ENCODE peak calls at places on chromosome 1, in four cellular contexts. Y is astrocyte; N is stimulated activated CD4-positive, alpha-beta T cell treated with anti-CD3 and anti-CD28 coated beads, Interleukin-4, amount 100 ng/mL, for 1 hour; B is adrenal gland. P is an unnamed sample.

GRCh38 chr1:53359225-53359933 is 31.5 kb upstream of the LRP8 start:
- DNase-seq in Y (no peak), N (no peak), B (peak), P (no peak)

GRCh38 chr1:181101581-181102226 is 13.2 kb downstream of the IER5 start:
- DNase-seq in Y (peak), N (no peak), B (no peak), P (peak)

GRCh38 chr1:65769621-65770020 is 23.1 kb upstream of the PDE4B start:
- DNase-seq in Y (peak), N (no peak), B (no peak), P (peak)

GRCh38 chr1:241947355-241947754 is 10.2 kb upstream of the BECN2 start:
- DNase-seq in Y (peak), N (no peak), B (peak), P (no peak)

GRCh38 chr1:246110343-246111219 is 396.5 kb downstream of the SMYD3 start:
- DNase-seq in Y (peak), N (no peak), B (no peak), P (peak)

GRCh38 chr1:67599085-67599484 is 85.9 kb upstream of the GADD45A start:
- DNase-seq in Y (no peak), N (no peak), B (no peak), P (no peak)

GRCh38 chr1:81894867-81895266 is 94.1 kb downstream of the ADGRL2 start:
- DNase-seq in Y (peak), N (no peak), B (no peak), P (no peak)

GRCh38 chr1:214439352-214440119 is 111.9 kb downstream of the PTPN14 start:
- DNase-seq in Y (peak), N (no peak), B (peak), P (peak)

GRCh38 chr1:26336477-26337205 is 17.3 kb downstream of the CRYBG2 start:
- DNase-seq in Y (no peak), N (peak), B (no peak), P (no peak)

GRCh38 chr1:241688940-241689368 is 36.9 kb downstream of the WDR64 start:
- DNase-seq in Y (peak), N (no peak), B (no peak), P (peak)

GRCh38 chr1:31155216-31155806 is 84.4 kb downstream of the NKAIN1 start:
- DNase-seq in Y (peak), N (peak), B (peak), P (peak)

GRCh38 chr1:47584249-47584648 is 146.4 kb downstream of the FOXD2 start:
- DNase-seq in Y (no peak), N (no peak), B (peak), P (no peak)

GRCh38 chr1:244218220-244218619 is 167.1 kb downstream of the ZBTB18 start:
- DNase-seq in Y (no peak), N (no peak), B (no peak), P (no peak)